ENCODE peak calls at places on chromosomes 13 and 19, in six cellular contexts. One of them, this sample, is unnamed.

GRCh38 chr13:69077267-69077666 is 1030.4 kb upstream of the ATXN8OS start:
- DNase-seq in A549: no peak
- DNase-seq in right cardiac atrium: no peak
- DNase-seq in activated T-helper 1 cell treated with anti-CD3 and anti-CD28 coated beads, Interleukin-2, amount 50 U/mL, for 16 hours: no peak
- DNase-seq in LHCN-M2: no peak
- DNase-seq in AG04450: no peak
- DNase-seq in this sample: no peak

GRCh38 chr13:31150315-31150985 is 11.3 kb downstream of the HSPH1 start:
- DNase-seq in right cardiac atrium: no peak
- DNase-seq in A549: no peak
- DNase-seq in AG04450: no peak
- DNase-seq in activated T-helper 1 cell treated with anti-CD3 and anti-CD28 coated beads, Interleukin-2, amount 50 U/mL, for 16 hours: no peak
- DNase-seq in LHCN-M2: no peak
- DNase-seq in this sample: no peak

GRCh38 chr13:113964251-113964995 is 9.5 kb downstream of the C13orf46 start:
- DNase-seq in LHCN-M2: no peak
- DNase-seq in A549: no peak
- DNase-seq in right cardiac atrium: peak
- DNase-seq in AG04450: no peak
- DNase-seq in activated T-helper 1 cell treated with anti-CD3 and anti-CD28 coated beads, Interleukin-2, amount 50 U/mL, for 16 hours: no peak
- DNase-seq in this sample: no peak

GRCh38 chr19:42634409-42635232 is 39.9 kb upstream of the CEACAM8 start:
- DNase-seq in right cardiac atrium: no peak
- DNase-seq in A549: peak
- DNase-seq in activated T-helper 1 cell treated with anti-CD3 and anti-CD28 coated beads, Interleukin-2, amount 50 U/mL, for 16 hours: no peak
- DNase-seq in LHCN-M2: peak
- DNase-seq in AG04450: no peak
- DNase-seq in this sample: no peak

GRCh38 chr19:56823956-56824355 is 16.6 kb downstream of the PEG3 start:
- DNase-seq in LHCN-M2: no peak
- DNase-seq in activated T-helper 1 cell treated with anti-CD3 and anti-CD28 coated beads, Interleukin-2, amount 50 U/mL, for 16 hours: no peak
- DNase-seq in AG04450: no peak
- DNase-seq in A549: no peak
- DNase-seq in right cardiac atrium: no peak
- DNase-seq in this sample: no peak

GRCh38 chr19:55152017-55152416 is 3.0 kb upstream of the TNNT1 start:
- DNase-seq in AG04450: no peak
- DNase-seq in right cardiac atrium: no peak
- DNase-seq in activated T-helper 1 cell treated with anti-CD3 and anti-CD28 coated beads, Interleukin-2, amount 50 U/mL, for 16 hours: no peak
- DNase-seq in LHCN-M2: peak
- DNase-seq in A549: no peak
- DNase-seq in this sample: no peak

GRCh38 chr13:27793377-27794074 is 1.2 kb downstream of the GSX1 start:
- DNase-seq in AG04450: no peak
- DNase-seq in A549: no peak
- DNase-seq in activated T-helper 1 cell treated with anti-CD3 and anti-CD28 coated beads, Interleukin-2, amount 50 U/mL, for 16 hours: no peak
- DNase-seq in LHCN-M2: no peak
- DNase-seq in right cardiac atrium: no peak
- DNase-seq in this sample: no peak

GRCh38 chr13:108561152-108561551 is 68.3 kb upstream of the MYO16 start:
- DNase-seq in A549: no peak
- DNase-seq in AG04450: no peak
- DNase-seq in LHCN-M2: no peak
- DNase-seq in right cardiac atrium: no peak
- DNase-seq in activated T-helper 1 cell treated with anti-CD3 and anti-CD28 coated beads, Interleukin-2, amount 50 U/mL, for 16 hours: no peak
- DNase-seq in this sample: no peak

GRCh38 chr13:113078895-113079720 is 26.5 kb upstream of the F7 start:
- DNase-seq in AG04450: no peak
- DNase-seq in right cardiac atrium: peak
- DNase-seq in LHCN-M2: peak
- DNase-seq in A549: no peak
- DNase-seq in activated T-helper 1 cell treated with anti-CD3 and anti-CD28 coated beads, Interleukin-2, amount 50 U/mL, for 16 hours: no peak
- DNase-seq in this sample: no peak

GRCh38 chr13:73273737-73274136 is 214.9 kb downstream of the KLF5 start:
- DNase-seq in right cardiac atrium: no peak
- DNase-seq in AG04450: peak
- DNase-seq in activated T-helper 1 cell treated with anti-CD3 and anti-CD28 coated beads, Interleukin-2, amount 50 U/mL, for 16 hours: no peak
- DNase-seq in A549: no peak
- DNase-seq in LHCN-M2: peak
- DNase-seq in this sample: peak

GRCh38 chr13:64753606-64754005 is 2476.5 kb downstream of the PCDH9 start:
- DNase-seq in activated T-helper 1 cell treated with anti-CD3 and anti-CD28 coated beads, Interleukin-2, amount 50 U/mL, for 16 hours: no peak
- DNase-seq in A549: no peak
- DNase-seq in LHCN-M2: no peak
- DNase-seq in right cardiac atrium: no peak
- DNase-seq in AG04450: no peak
- DNase-seq in this sample: peak

GRCh38 chr13:27264181-27264580 is 6.4 kb upstream of the RASL11A start:
- DNase-seq in activated T-helper 1 cell treated with anti-CD3 and anti-CD28 coated beads, Interleukin-2, amount 50 U/mL, for 16 hours: no peak
- DNase-seq in LHCN-M2: peak
- DNase-seq in A549: no peak
- DNase-seq in AG04450: peak
- DNase-seq in right cardiac atrium: no peak
- DNase-seq in this sample: no peak

GRCh38 chr19:40090256-40091204 is at the start of gene ZNF780A:
- DNase-seq in LHCN-M2: peak
- DNase-seq in right cardiac atrium: peak
- DNase-seq in A549: peak
- DNase-seq in AG04450: peak
- DNase-seq in activated T-helper 1 cell treated with anti-CD3 and anti-CD28 coated beads, Interleukin-2, amount 50 U/mL, for 16 hours: peak
- DNase-seq in this sample: peak

GRCh38 chr19:46963093-46963734 is 56.4 kb upstream of the NPAS1 start:
- DNase-seq in LHCN-M2: peak
- DNase-seq in activated T-helper 1 cell treated with anti-CD3 and anti-CD28 coated beads, Interleukin-2, amount 50 U/mL, for 16 hours: no peak
- DNase-seq in right cardiac atrium: no peak
- DNase-seq in AG04450: peak
- DNase-seq in A549: no peak
- DNase-seq in this sample: peak

GRCh38 chr13:33910267-33910666 is 92.3 kb downstream of the RFC3 start:
- DNase-seq in AG04450: no peak
- DNase-seq in LHCN-M2: no peak
- DNase-seq in right cardiac atrium: no peak
- DNase-seq in A549: no peak
- DNase-seq in activated T-helper 1 cell treated with anti-CD3 and anti-CD28 coated beads, Interleukin-2, amount 50 U/mL, for 16 hours: no peak
- DNase-seq in this sample: no peak

GRCh38 chr19:22144394-22144793 is 52.4 kb downstream of the ZNF676 start:
- DNase-seq in LHCN-M2: peak
- DNase-seq in A549: no peak
- DNase-seq in right cardiac atrium: no peak
- DNase-seq in activated T-helper 1 cell treated with anti-CD3 and anti-CD28 coated beads, Interleukin-2, amount 50 U/mL, for 16 hours: no peak
- DNase-seq in AG04450: no peak
- DNase-seq in this sample: no peak

GRCh38 chr13:93298741-93299140 is 72.1 kb downstream of the GPC6 start:
- DNase-seq in AG04450: no peak
- DNase-seq in right cardiac atrium: no peak
- DNase-seq in activated T-helper 1 cell treated with anti-CD3 and anti-CD28 coated beads, Interleukin-2, amount 50 U/mL, for 16 hours: no peak
- DNase-seq in A549: no peak
- DNase-seq in LHCN-M2: peak
- DNase-seq in this sample: no peak

GRCh38 chr13:27432612-27433210 is 8.3 kb downstream of the GTF3A start:
- DNase-seq in A549: no peak
- DNase-seq in right cardiac atrium: no peak
- DNase-seq in AG04450: no peak
- DNase-seq in LHCN-M2: no peak
- DNase-seq in activated T-helper 1 cell treated with anti-CD3 and anti-CD28 coated beads, Interleukin-2, amount 50 U/mL, for 16 hours: no peak
- DNase-seq in this sample: no peak

GRCh38 chr19:12139309-12139708 is 841 bp downstream of the ZNF20 start:
- DNase-seq in activated T-helper 1 cell treated with anti-CD3 and anti-CD28 coated beads, Interleukin-2, amount 50 U/mL, for 16 hours: no peak
- DNase-seq in AG04450: no peak
- DNase-seq in A549: no peak
- DNase-seq in LHCN-M2: no peak
- DNase-seq in right cardiac atrium: no peak
- DNase-seq in this sample: no peak

GRCh38 chr13:75255653-75256052 is 226.3 kb downstream of the TBC1D4 start:
- DNase-seq in LHCN-M2: no peak
- DNase-seq in AG04450: no peak
- DNase-seq in A549: no peak
- DNase-seq in right cardiac atrium: no peak
- DNase-seq in activated T-helper 1 cell treated with anti-CD3 and anti-CD28 coated beads, Interleukin-2, amount 50 U/mL, for 16 hours: no peak
- DNase-seq in this sample: no peak

GRCh38 chr19:49362048-49362925 is at the start of gene TEAD2:
- DNase-seq in AG04450: no peak
- DNase-seq in right cardiac atrium: peak
- DNase-seq in LHCN-M2: peak
- DNase-seq in activated T-helper 1 cell treated with anti-CD3 and anti-CD28 coated beads, Interleukin-2, amount 50 U/mL, for 16 hours: no peak
- DNase-seq in A549: peak
- DNase-seq in this sample: no peak

GRCh38 chr19:15177269-15178116 is 23.3 kb downstream of the NOTCH3 start:
- DNase-seq in A549: peak
- DNase-seq in activated T-helper 1 cell treated with anti-CD3 and anti-CD28 coated beads, Interleukin-2, amount 50 U/mL, for 16 hours: peak
- DNase-seq in LHCN-M2: peak
- DNase-seq in right cardiac atrium: peak
- DNase-seq in AG04450: no peak
- DNase-seq in this sample: peak

GRCh38 chr19:1261512-1261862 is 7.6 kb upstream of the CIRBP start:
- DNase-seq in activated T-helper 1 cell treated with anti-CD3 and anti-CD28 coated beads, Interleukin-2, amount 50 U/mL, for 16 hours: no peak
- DNase-seq in LHCN-M2: no peak
- DNase-seq in A549: no peak
- DNase-seq in right cardiac atrium: peak
- DNase-seq in AG04450: no peak
- DNase-seq in this sample: no peak

GRCh38 chr13:79307866-79308298 is 98.2 kb downstream of the RBM26 start:
- DNase-seq in right cardiac atrium: no peak
- DNase-seq in A549: no peak
- DNase-seq in LHCN-M2: peak
- DNase-seq in AG04450: peak
- DNase-seq in activated T-helper 1 cell treated with anti-CD3 and anti-CD28 coated beads, Interleukin-2, amount 50 U/mL, for 16 hours: no peak
- DNase-seq in this sample: no peak

GRCh38 chr13:28346136-28346535 is 148.8 kb downstream of the FLT1 start:
- DNase-seq in A549: no peak
- DNase-seq in AG04450: no peak
- DNase-seq in activated T-helper 1 cell treated with anti-CD3 and anti-CD28 coated beads, Interleukin-2, amount 50 U/mL, for 16 hours: no peak
- DNase-seq in LHCN-M2: no peak
- DNase-seq in right cardiac atrium: no peak
- DNase-seq in this sample: no peak

GRCh38 chr13:29156136-29156535 is 336.0 kb downstream of the MTUS2 start:
- DNase-seq in LHCN-M2: no peak
- DNase-seq in A549: no peak
- DNase-seq in right cardiac atrium: no peak
- DNase-seq in activated T-helper 1 cell treated with anti-CD3 and anti-CD28 coated beads, Interleukin-2, amount 50 U/mL, for 16 hours: no peak
- DNase-seq in AG04450: no peak
- DNase-seq in this sample: no peak

GRCh38 chr19:41225238-41226052 is 6.4 kb downstream of the AXL start:
- DNase-seq in LHCN-M2: peak
- DNase-seq in right cardiac atrium: peak
- DNase-seq in activated T-helper 1 cell treated with anti-CD3 and anti-CD28 coated beads, Interleukin-2, amount 50 U/mL, for 16 hours: peak
- DNase-seq in A549: peak
- DNase-seq in AG04450: peak
- DNase-seq in this sample: peak

GRCh38 chr19:49458567-49458903 is 5.5 kb downstream of the ALDH16A1 start:
- DNase-seq in AG04450: no peak
- DNase-seq in activated T-helper 1 cell treated with anti-CD3 and anti-CD28 coated beads, Interleukin-2, amount 50 U/mL, for 16 hours: no peak
- DNase-seq in LHCN-M2: no peak
- DNase-seq in A549: no peak
- DNase-seq in right cardiac atrium: no peak
- DNase-seq in this sample: no peak

GRCh38 chr13:106744516-106744915 is 176.6 kb upstream of the ARGLU1 start:
- DNase-seq in LHCN-M2: no peak
- DNase-seq in AG04450: no peak
- DNase-seq in right cardiac atrium: no peak
- DNase-seq in activated T-helper 1 cell treated with anti-CD3 and anti-CD28 coated beads, Interleukin-2, amount 50 U/mL, for 16 hours: no peak
- DNase-seq in A549: no peak
- DNase-seq in this sample: no peak